ENCODE peak calls at places on chromosome 22, in eight cellular contexts. M is kidney; E is thoracic aorta; P is cardiac muscle cell; L is heart right ventricle; F is CD8-positive, alpha-beta memory T cell; Y is CD4-positive, CD25-positive, alpha-beta regulatory T cell; I is body of pancreas. C is an unnamed sample. For H3K4me1, the result is how much of the 10 kb centered on the place peaks cover.

GRCh38 chr22:49055406-49055805 is 772.3 kb downstream of the BRD1 start:
- DNase-seq in F (no peak), M (no peak), P (no peak), Y (no peak), E (no peak), L (no peak), I (no peak), C (no peak)

GRCh38 chr22:50613291-50613981 is 12.8 kb downstream of the MAPK8IP2 start:
- DNase-seq in F (no peak), Y (no peak), I (peak), E (no peak), L (peak), P (peak), M (no peak), C (no peak)

GRCh38 chr22:37126383-37126782 is 16.9 kb upstream of the TMPRSS6 start:
- DNase-seq in E (no peak), M (no peak), P (peak), L (no peak), I (no peak), Y (no peak), F (no peak), C (no peak)

GRCh38 chr22:17283423-17283822 is 64.2 kb upstream of the ADA2 start:
- DNase-seq in E (no peak), Y (no peak), F (no peak), L (peak), I (no peak), P (no peak), M (peak), C (no peak)

GRCh38 chr22:44023404-44024287 is 456 bp upstream of the PARVB start:
- DNase-seq in L (no peak), E (no peak), I (peak), P (peak), F (no peak), Y (peak), M (peak), C (no peak)

GRCh38 chr22:30425616-30426394 is at the start of gene MTFP1:
- DNase-seq in Y (peak), M (peak), F (peak), L (peak), P (peak), I (peak), E (no peak), C (peak)

GRCh38 chr22:46761539-46762237 is 762 bp upstream of the TBC1D22A start:
- DNase-seq in I (peak), P (no peak), L (no peak), F (no peak), M (no peak), E (no peak), Y (no peak), C (peak)

GRCh38 chr22:32836286-32836859 is 34.9 kb downstream of the TIMP3 start:
- DNase-seq in E (no peak), F (no peak), M (no peak), Y (peak), P (no peak), I (no peak), L (no peak), C (peak)

GRCh38 chr22:37453696-37454095 is 26.4 kb upstream of the ELFN2 start:
- DNase-seq in F (no peak), M (no peak), L (no peak), Y (no peak), E (no peak), I (no peak), P (no peak), C (no peak)

GRCh38 chr22:32605576-32605975 is 131.0 kb downstream of the FBXO7 start:
- DNase-seq in I (no peak), M (no peak), E (no peak), F (no peak), L (no peak), Y (no peak), P (no peak), C (no peak)

GRCh38 chr22:31148953-31149627 is 8.8 kb upstream of the PLA2G3 start:
- DNase-seq in F (no peak), M (peak), E (no peak), I (peak), L (peak), Y (peak), P (peak), C (peak)

GRCh38 chr22:49964493-49965290 is 4.1 kb downstream of the PIM3 start:
- DNase-seq in F (no peak), E (peak), M (peak), L (peak), P (no peak), I (no peak), Y (no peak), C (no peak)

GRCh38 chr22:24066260-24066659 is 55.2 kb downstream of the CABIN1 start:
- DNase-seq in F (no peak), M (no peak), P (no peak), I (no peak), Y (no peak), L (peak), E (no peak), C (peak)

GRCh38 chr22:44173154-44173553 is 7.6 kb upstream of the PARVG start:
- DNase-seq in L (no peak), I (no peak), P (no peak), F (no peak), E (no peak), Y (no peak), M (no peak), C (no peak)

GRCh38 chr22:36874309-36874696 is 13.5 kb downstream of the NCF4 start:
- DNase-seq in M (no peak), E (no peak), F (no peak), L (no peak), I (no peak), P (no peak), Y (no peak), C (no peak)

GRCh38 chr22:44159811-44160210 is 20.9 kb upstream of the PARVG start:
- DNase-seq in P (no peak), M (peak), Y (no peak), F (no peak), E (no peak), L (no peak), I (no peak), C (no peak)

GRCh38 chr22:44394246-44395115 is 81.7 kb upstream of the SHISAL1 start:
- DNase-seq in Y (no peak), E (no peak), P (no peak), F (no peak), L (no peak), I (peak), M (peak), C (no peak)

GRCh38 chr22:18022851-18023250 is 1.5 kb downstream of the MICAL3 start:
- DNase-seq in F (no peak), E (no peak), I (no peak), L (no peak), P (no peak), Y (no peak), M (no peak), C (no peak)

GRCh38 chr22:37244114-37244921 is at the start of gene RAC2:
- DNase-seq in I (peak), Y (peak), L (peak), P (peak), F (peak), M (peak), E (no peak), C (peak)

GRCh38 chr22:40076702-40077645 is 82.2 kb downstream of the FAM83F start:
- DNase-seq in E (no peak), M (no peak), P (peak), F (no peak), L (no peak), I (no peak), Y (no peak), C (no peak)

GRCh38 chr22:29312218-29313125 is 3.0 kb downstream of the RASL10A start:
- DNase-seq in M (peak), Y (no peak), L (no peak), P (no peak), F (no peak), I (no peak), E (no peak), C (no peak)
- H3K4me1 ChIP-seq in M (under half), Y (under half), L (half or more), P (under half), F (under half), I (half or more), E (half or more), C (under half)

DNA sequence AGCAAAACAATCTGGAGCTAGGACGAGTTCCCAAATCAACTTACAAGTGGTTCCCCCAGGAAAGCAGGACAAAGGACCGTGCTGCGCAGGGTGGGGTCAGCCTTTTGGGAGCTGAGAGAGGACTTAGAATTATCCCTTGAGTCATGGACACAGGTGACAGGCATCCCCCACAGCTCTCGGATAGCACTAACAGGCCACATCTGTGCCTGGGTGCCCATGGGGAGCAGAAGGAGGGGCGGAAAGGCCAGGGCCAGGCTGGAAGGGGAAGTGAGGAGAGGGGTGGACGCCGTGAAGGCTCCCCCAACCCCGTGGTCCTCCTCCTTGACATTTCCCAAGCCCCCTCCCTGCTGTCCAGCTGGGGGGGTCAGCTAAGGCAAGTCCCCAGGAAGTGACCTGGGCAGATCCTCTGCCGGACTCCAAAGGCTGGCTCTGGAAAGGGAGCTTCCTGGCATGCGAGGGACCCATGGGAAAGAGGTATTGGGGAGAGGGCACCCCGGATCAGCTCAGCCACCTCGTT is 31.6 kb upstream of the A4GALT start:
- DNase-seq in P (no peak), Y (no peak), F (no peak), E (no peak), L (no peak), M (no peak), I (no peak), C (no peak)
- H3K27ac ChIP-seq in P (no peak), Y (no peak), F (no peak), E (peak), L (peak), M (no peak), I (peak), C (no peak)

GRCh38 chr22:22711532-22711913 is 67.1 kb downstream of the GGTLC2 start:
- DNase-seq in I (no peak), Y (no peak), E (no peak), M (no peak), P (no peak), L (no peak), F (no peak), C (no peak)
- H3K4me1 ChIP-seq in I (under half), Y (under half), E (under half), M (under half), P (under half), L (under half), F (under half), C (half or more)

GRCh38 chr22:19968450-19968891 is 26.9 kb upstream of the TXNRD2 start:
- DNase-seq in E (no peak), F (no peak), Y (no peak), P (no peak), M (peak), I (no peak), L (no peak), C (no peak)
- H3K27ac ChIP-seq in E (no peak), F (no peak), Y (no peak), P (no peak), M (no peak), I (no peak), L (no peak), C (no peak)

GRCh38 chr22:38465673-38466490 is 2.0 kb upstream of the KDELR3 start:
- DNase-seq in E (no peak), M (peak), L (no peak), F (no peak), I (no peak), P (no peak), Y (no peak), C (peak)
- H3K4me1 ChIP-seq in E (under half), M (under half), L (under half), F (under half), I (under half), P (under half), Y (under half), C (under half)

GRCh38 chr22:29078869-29079207 is 6.0 kb downstream of the KREMEN1 start:
- DNase-seq in M (no peak), I (no peak), Y (no peak), F (no peak), L (no peak), E (no peak), P (no peak), C (no peak)
- H3K27ac ChIP-seq in M (peak), I (no peak), Y (no peak), F (no peak), L (peak), E (no peak), P (peak), C (no peak)

GRCh38 chr22:25369133-25369532 is 149.7 kb downstream of the CRYBB2 start:
- DNase-seq in L (no peak), E (no peak), P (no peak), I (no peak), M (no peak), F (no peak), Y (no peak), C (no peak)

GRCh38 chr22:25367756-25368155 is 148.3 kb downstream of the CRYBB2 start:
- DNase-seq in E (no peak), I (no peak), Y (no peak), L (no peak), F (no peak), P (no peak), M (peak), C (no peak)

GRCh38 chr22:25372000-25372595 is 152.7 kb downstream of the CRYBB2 start:
- DNase-seq in Y (no peak), F (no peak), P (no peak), I (no peak), E (no peak), M (no peak), L (no peak), C (no peak)

GRCh38 chr22:25368271-25368670 is 148.8 kb downstream of the CRYBB2 start:
- DNase-seq in F (no peak), Y (no peak), E (no peak), M (peak), P (no peak), L (no peak), I (no peak), C (no peak)

DNA sequence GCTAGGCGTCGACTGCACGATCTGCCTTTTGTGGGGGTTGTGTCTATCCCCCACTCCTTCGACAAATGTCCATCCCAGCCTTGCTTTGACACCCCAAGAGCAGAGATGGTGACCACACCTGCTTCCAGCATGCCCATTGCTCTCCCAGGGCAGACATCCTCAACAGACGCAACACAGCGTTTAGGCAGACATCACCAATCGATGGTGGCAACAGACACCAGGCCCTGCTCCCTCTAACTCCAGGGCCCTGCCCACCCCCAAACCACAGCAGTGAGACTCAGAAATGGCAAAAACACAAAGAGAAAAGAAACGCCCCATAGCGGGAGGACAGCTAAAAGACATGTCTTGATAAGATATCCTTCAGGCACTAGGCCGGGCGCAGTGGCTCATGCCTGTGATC is 150.9 kb downstream of the CRYBB2 start:
- DNase-seq in P (no peak), L (no peak), I (no peak), Y (no peak), E (no peak), F (no peak), M (no peak), C (no peak)
- H3K4me1 ChIP-seq in P (under half), L (under half), I (under half), Y (under half), E (under half), F (under half), M (under half), C (under half)

GRCh38 chr22:45550416-45550815 is 47.7 kb downstream of the FBLN1 start:
- DNase-seq in P (no peak), L (no peak), E (no peak), M (peak), Y (no peak), F (no peak), I (no peak), C (no peak)

GRCh38 chr22:45551310-45552016 is 48.8 kb downstream of the FBLN1 start:
- DNase-seq in M (peak), P (no peak), E (no peak), I (peak), L (no peak), F (no peak), Y (no peak), C (no peak)

GRCh38 chr22:45552017-45552411 is 49.3 kb downstream of the FBLN1 start:
- DNase-seq in F (peak), M (peak), P (no peak), L (no peak), E (no peak), I (no peak), Y (no peak), C (no peak)

GRCh38 chr22:45549739-45550138 is 47.1 kb downstream of the FBLN1 start:
- DNase-seq in M (peak), E (no peak), F (no peak), P (no peak), I (no peak), Y (no peak), L (no peak), C (no peak)

DNA sequence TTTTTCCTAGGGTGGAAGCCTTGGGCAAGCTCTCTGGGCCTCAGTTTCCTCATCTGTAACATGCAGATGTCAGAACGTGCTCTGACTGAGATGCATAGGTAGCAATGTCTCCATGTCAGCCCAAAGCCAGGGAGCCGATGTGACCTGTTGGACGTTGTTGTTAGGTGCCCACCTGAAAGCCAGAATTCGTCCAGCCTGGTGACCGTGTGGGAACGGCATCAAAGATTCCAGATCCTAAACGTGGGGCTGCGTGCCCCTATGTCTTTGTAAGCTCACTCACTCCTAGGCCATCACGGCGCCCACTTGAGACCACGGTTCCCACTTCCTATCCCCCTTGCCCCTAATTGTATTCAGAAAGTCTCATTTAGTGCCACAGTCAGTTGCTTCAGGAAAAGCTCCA is 48.2 kb downstream of the FBLN1 start:
- DNase-seq in L (no peak), M (no peak), I (no peak), P (no peak), F (no peak), E (no peak), Y (no peak), C (no peak)
- H3K27ac ChIP-seq in L (peak), M (no peak), I (peak), P (no peak), F (no peak), E (peak), Y (no peak), C (no peak)

DNA sequence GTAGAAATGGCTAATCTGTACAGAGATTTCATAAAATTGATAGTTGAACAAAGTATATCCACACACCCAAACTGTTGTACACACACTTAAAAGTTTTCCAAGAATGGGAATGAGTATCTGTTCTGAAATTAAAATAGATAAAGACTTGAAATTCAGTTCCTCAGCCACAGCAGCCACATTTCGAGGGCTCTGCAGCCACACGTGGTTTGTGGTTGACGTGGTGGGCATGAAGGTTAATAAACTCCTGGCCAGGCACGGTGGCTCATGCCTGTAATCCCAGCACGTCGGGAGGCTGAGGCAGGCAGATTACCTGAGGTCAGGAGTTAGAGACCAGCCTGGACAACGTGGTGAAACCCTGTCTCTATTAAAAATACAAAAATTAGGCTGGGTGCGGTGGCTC is 24.0 kb downstream of the TPST2 start:
- DNase-seq in E (no peak), M (no peak), P (no peak), L (no peak), Y (no peak), F (no peak), I (no peak), C (no peak)
- H3K4me1 ChIP-seq in E (under half), M (under half), P (under half), L (under half), Y (under half), F (under half), I (under half), C (under half)

GRCh38 chr22:21937821-21938070 is 14.9 kb downstream of the PPM1F start:
- DNase-seq in P (no peak), Y (no peak), F (no peak), L (no peak), I (no peak), M (no peak), E (no peak), C (no peak)

GRCh38 chr22:21937041-21937820 is 15.4 kb downstream of the PPM1F start:
- DNase-seq in E (no peak), M (no peak), I (peak), L (no peak), Y (no peak), F (no peak), P (no peak), C (no peak)

GRCh38 chr22:21938071-21938822 is 14.4 kb downstream of the PPM1F start:
- DNase-seq in L (peak), P (peak), M (peak), I (peak), Y (peak), F (peak), E (peak), C (peak)

GRCh38 chr22:21933899-21934298 is 18.7 kb downstream of the PPM1F start:
- DNase-seq in Y (no peak), E (no peak), I (no peak), L (no peak), M (no peak), P (no peak), F (no peak), C (no peak)

DNA sequence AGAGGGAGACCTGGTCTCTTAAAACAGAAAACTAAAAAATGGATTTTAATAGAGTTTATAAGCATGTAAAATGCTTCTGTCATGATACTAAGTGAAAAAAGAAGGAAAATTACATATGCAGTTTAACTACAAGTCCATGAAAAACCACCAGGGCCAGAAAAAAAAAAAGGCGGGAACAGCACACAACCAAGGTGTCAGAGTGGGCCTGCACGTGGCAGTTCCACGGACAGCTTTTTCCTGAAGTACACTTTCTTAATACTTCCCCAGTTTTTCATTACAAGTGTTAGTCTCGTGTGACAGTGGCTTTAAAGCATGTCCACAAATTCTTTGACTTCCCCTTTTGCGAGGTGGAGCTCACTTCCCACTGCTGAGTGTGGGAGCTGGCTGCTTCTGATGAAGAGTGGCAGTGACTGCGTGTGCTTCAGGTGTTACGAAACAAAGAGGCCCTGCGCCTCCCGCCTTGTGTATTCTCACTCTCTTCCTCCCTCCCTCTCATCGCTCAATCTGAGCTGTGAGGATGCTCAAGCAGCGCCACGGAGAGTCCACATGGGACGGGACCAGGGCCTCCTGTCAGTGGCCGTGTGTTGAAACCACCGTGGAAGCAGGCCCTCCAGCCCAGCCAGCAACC is 16.4 kb downstream of the PPM1F start:
- DNase-seq in L (no peak), I (no peak), M (no peak), Y (no peak), P (no peak), F (no peak), E (no peak), C (no peak)
- H3K27ac ChIP-seq in L (peak), I (peak), M (no peak), Y (no peak), P (no peak), F (peak), E (peak), C (no peak)

C was measured in OCI-LY7.